ENCODE peak calls at places on chromosome 12, in four cellular contexts. I is CD4-positive, CD25-positive, alpha-beta regulatory T cell; L is A549; Y is body of pancreas. B is an unnamed sample.

GRCh38 chr12:121603581-121603980 is 22.7 kb upstream of the ORAI1 start:
- DNase-seq in I (no peak), L (no peak), Y (no peak), B (no peak)

GRCh38 chr12:132596016-132596415 is 14.4 kb downstream of the LRCOL1 start:
- DNase-seq in I (no peak), L (no peak), Y (no peak), B (no peak)

GRCh38 chr12:54603173-54603814 is 14.8 kb upstream of the PPP1R1A start:
- DNase-seq in I (peak), L (peak), Y (peak), B (peak)

GRCh38 chr12:76719171-76719631 is 44.7 kb upstream of the ZDHHC17 start:
- DNase-seq in I (no peak), L (no peak), Y (no peak), B (no peak)

GRCh38 chr12:59164991-59165718 is 244.9 kb upstream of the LRIG3 start:
- DNase-seq in I (no peak), L (peak), Y (no peak), B (no peak)

GRCh38 chr12:121986494-121987245 is 35.0 kb upstream of the BCL7A start:
- DNase-seq in I (no peak), L (no peak), Y (no peak), B (no peak)

GRCh38 chr12:534216-534615 is 74.5 kb downstream of the B4GALNT3 start:
- DNase-seq in I (no peak), L (no peak), Y (no peak), B (no peak)

GRCh38 chr12:53057816-53058500 is 8.1 kb downstream of the TNS2 start:
- DNase-seq in I (no peak), L (no peak), Y (no peak), B (no peak)

GRCh38 chr12:22684526-22685118 is 59.7 kb downstream of the ETNK1 start:
- DNase-seq in I (no peak), L (no peak), Y (no peak), B (no peak)

GRCh38 chr12:52965337-52965731 is 16.4 kb downstream of the KRT18 start:
- DNase-seq in I (no peak), L (no peak), Y (no peak), B (no peak)

GRCh38 chr12:5884285-5884684 is 60.8 kb downstream of the ANO2 start:
- DNase-seq in I (no peak), L (no peak), Y (no peak), B (no peak)

GRCh38 chr12:29148065-29148957 is 767 bp upstream of the FAR2 start:
- DNase-seq in I (no peak), L (peak), Y (peak), B (no peak)

GRCh38 chr12:4580165-4580773 is 18.3 kb downstream of the DYRK4 start:
- DNase-seq in I (no peak), L (no peak), Y (no peak), B (no peak)

GRCh38 chr12:50087159-50087558 is 2.0 kb downstream of the SMARCD1 start:
- DNase-seq in I (no peak), L (no peak), Y (no peak), B (no peak)

GRCh38 chr12:10497602-10498001 is 8.1 kb upstream of the EIF2S3B start:
- DNase-seq in I (no peak), L (no peak), Y (no peak), B (no peak)

GRCh38 chr12:118537481-118537917 is 161.1 kb downstream of the SUDS3 start:
- DNase-seq in I (no peak), L (no peak), Y (no peak), B (no peak)

GRCh38 chr12:38919191-38919590 is 13.8 kb upstream of the CPNE8 start:
- DNase-seq in I (no peak), L (no peak), Y (no peak), B (no peak)

GRCh38 chr12:98821232-98821631 is 176.1 kb downstream of the APAF1 start:
- DNase-seq in I (no peak), L (no peak), Y (no peak), B (no peak)

GRCh38 chr12:49673446-49674317 is 33.5 kb downstream of the FMNL3 start:
- DNase-seq in I (peak), L (no peak), Y (peak), B (peak)

GRCh38 chr12:67042697-67043131 is 226.4 kb upstream of the CAND1 start:
- DNase-seq in I (no peak), L (peak), Y (no peak), B (no peak)

GRCh38 chr12:57476162-57476992 is 3.3 kb downstream of the ARHGAP9 start:
- DNase-seq in I (peak), L (no peak), Y (no peak), B (peak)
- H3K27ac ChIP-seq in I (peak), L (no peak), Y (no peak), B (peak)

GRCh38 chr12:3187846-3188755 is 110.9 kb downstream of the TSPAN9 start:
- DNase-seq in I (no peak), L (no peak), Y (no peak), B (no peak)

GRCh38 chr12:3184485-3184884 is 107.3 kb downstream of the TSPAN9 start:
- DNase-seq in I (no peak), L (no peak), Y (no peak), B (no peak)

GRCh38 chr12:3189282-3189681 is 112.1 kb downstream of the TSPAN9 start:
- DNase-seq in I (no peak), L (no peak), Y (no peak), B (no peak)

GRCh38 chr12:3185260-3185870 is 108.2 kb downstream of the TSPAN9 start:
- DNase-seq in I (no peak), L (no peak), Y (no peak), B (no peak)

DNA sequence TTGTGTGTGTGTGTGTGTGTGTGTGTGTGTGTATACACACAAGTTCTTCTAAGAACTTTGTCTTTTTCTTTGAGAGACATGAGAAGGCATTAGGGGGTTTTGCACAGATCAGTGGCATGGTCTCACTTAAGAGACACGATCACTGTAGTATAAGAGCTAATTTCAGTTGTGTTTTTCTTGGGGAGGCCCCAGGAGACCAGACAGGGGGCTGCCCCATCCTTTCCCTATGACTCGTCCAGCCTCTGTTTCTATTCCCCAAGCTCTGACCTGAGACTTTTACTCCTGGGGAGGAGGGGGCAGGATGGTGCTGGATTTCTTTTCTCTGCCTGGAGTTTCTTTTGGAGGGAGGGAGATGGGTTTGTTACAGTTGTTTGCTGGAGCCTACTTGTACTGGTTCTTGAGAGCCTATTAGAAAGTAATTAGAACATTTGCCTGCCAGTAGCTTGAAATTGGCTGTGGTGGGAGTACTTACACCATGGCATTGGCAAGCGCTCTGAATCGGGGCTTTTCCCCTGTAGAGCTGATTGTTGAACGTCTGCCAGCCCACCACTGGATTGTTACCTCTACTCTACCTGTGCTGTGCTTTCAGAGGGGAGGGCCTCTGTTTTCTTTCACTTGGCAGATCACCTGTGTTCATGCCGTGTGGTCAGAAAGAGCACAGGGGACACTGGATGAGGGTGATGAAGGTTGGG is 109.5 kb downstream of the TSPAN9 start:
- DNase-seq in I (no peak), L (no peak), Y (no peak), B (no peak)
- H3K27ac ChIP-seq in I (no peak), L (no peak), Y (no peak), B (no peak)

GRCh38 chr12:8992086-8992409 is 2.7 kb downstream of the KLRG1 start:
- DNase-seq in I (no peak), L (no peak), Y (no peak), B (no peak)
- H3K27ac ChIP-seq in I (no peak), L (no peak), Y (no peak), B (no peak)

DNA sequence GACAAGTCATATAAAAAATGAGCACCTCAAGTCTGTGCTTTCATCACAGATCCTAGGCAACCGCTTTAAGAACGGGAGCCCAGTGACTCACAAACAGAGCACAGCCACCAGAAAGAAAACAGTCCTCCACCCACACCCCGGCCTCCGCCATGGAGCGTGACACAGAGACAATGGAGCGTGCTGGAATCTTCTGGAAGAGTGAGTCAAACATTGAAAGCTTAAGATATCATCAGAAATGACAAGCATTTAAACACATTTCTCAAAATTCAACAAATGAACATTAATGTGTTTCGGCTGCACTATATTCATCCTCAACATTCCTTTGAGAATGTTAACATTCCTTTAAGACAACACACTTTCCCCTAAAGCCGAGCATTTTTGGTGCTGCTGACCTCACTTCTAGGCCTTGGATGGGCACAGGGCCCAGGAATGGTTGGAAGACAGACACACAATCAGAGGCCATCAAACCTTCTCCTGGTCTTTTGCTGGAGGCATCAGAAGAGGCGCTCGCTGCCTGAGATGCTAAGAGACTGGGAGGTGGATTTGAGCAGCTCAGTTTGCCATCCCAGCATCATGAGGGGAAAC is 23.6 kb upstream of the TMEM132D start:
- DNase-seq in I (no peak), L (no peak), Y (no peak), B (no peak)
- H3K27ac ChIP-seq in I (no peak), L (no peak), Y (no peak), B (no peak)

GRCh38 chr12:24948452-24948815 is 467 bp downstream of the BCAT1 start:
- DNase-seq in I (no peak), L (peak), Y (no peak), B (no peak)

GRCh38 chr12:24945822-24946221 is 3.1 kb downstream of the BCAT1 start:
- DNase-seq in I (no peak), L (no peak), Y (no peak), B (no peak)

GRCh38 chr12:24947541-24948451 is 1.1 kb downstream of the BCAT1 start:
- DNase-seq in I (no peak), L (no peak), Y (no peak), B (no peak)

GRCh38 chr12:24950231-24950834 is 1.4 kb upstream of the BCAT1 start:
- DNase-seq in I (no peak), L (no peak), Y (no peak), B (no peak)

GRCh38 chr12:24948816-24949722 is at the start of gene BCAT1:
- DNase-seq in I (no peak), L (peak), Y (peak), B (no peak)
- H3K27ac ChIP-seq in I (no peak), L (peak), Y (peak), B (no peak)

GRCh38 chr12:129081755-129082250 is 228.5 kb downstream of the GLT1D1 start:
- DNase-seq in I (no peak), L (no peak), Y (no peak), B (no peak)

GRCh38 chr12:129082441-129082840 is 229.2 kb downstream of the GLT1D1 start:
- DNase-seq in I (no peak), L (no peak), Y (no peak), B (no peak)

GRCh38 chr12:129079719-129080118 is 226.4 kb downstream of the GLT1D1 start:
- DNase-seq in I (no peak), L (no peak), Y (no peak), B (no peak)

GRCh38 chr12:129080413-129080812 is 227.1 kb downstream of the GLT1D1 start:
- DNase-seq in I (no peak), L (no peak), Y (no peak), B (no peak)

GRCh38 chr12:129080821-129081220 is 227.5 kb downstream of the GLT1D1 start:
- DNase-seq in I (no peak), L (no peak), Y (no peak), B (no peak)
- H3K27ac ChIP-seq in I (no peak), L (no peak), Y (no peak), B (no peak)

GRCh38 chr12:89730060-89730459 is 21.4 kb upstream of the ATP2B1 start:
- DNase-seq in I (no peak), L (no peak), Y (no peak), B (no peak)

GRCh38 chr12:89733579-89734201 is 25.1 kb upstream of the ATP2B1 start:
- DNase-seq in I (no peak), L (no peak), Y (no peak), B (no peak)

GRCh38 chr12:89731614-89732013 is 23.0 kb upstream of the ATP2B1 start:
- DNase-seq in I (no peak), L (no peak), Y (no peak), B (no peak)

GRCh38 chr12:89731064-89731463 is 22.4 kb upstream of the ATP2B1 start:
- DNase-seq in I (no peak), L (no peak), Y (no peak), B (no peak)

DNA sequence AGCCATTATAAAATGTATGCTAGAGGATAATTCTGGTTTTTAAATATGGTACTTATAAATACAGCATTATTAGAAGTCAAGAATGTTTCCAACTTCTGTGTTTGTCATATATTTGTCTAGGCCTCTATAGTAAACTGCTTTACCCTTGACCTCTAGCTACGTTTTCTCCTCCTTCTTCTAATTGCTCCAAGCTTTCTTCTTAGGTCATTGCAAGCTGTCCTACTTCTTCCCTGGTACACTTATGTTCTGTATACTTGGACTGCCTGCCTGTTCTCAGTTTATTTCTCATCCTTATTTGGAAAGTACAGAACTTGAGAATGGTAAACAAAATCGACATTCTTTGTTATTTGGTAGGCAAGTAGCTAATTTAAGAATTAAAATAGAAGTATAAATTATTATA is 23.9 kb upstream of the ATP2B1 start:
- DNase-seq in I (no peak), L (no peak), Y (no peak), B (no peak)
- H3K27ac ChIP-seq in I (no peak), L (no peak), Y (no peak), B (no peak)